ENCODE peak calls at places on chromosome 7, in ten cellular contexts. N is NCI-H1436, M is astrocyte of the spinal cord, E is NCI-H2081 treated with DMSO at 0.1 percent for 48 hours, Y is A549, H is HFF-Myc, L is choroid plexus epithelial cell, B is SK-N-DZ, A is HEK293T, C is pancreas. F is an unnamed sample.

GRCh38 chr7:159094030-159094740 is 50.5 kb downstream of the VIPR2 start:
- DNase-seq in L (no peak), H (no peak), E (peak; percentile 30), N (no peak), C (peak; percentile 39), A (no peak), Y (no peak), B (peak; percentile 70), M (no peak), F (no peak)

GRCh38 chr7:125857606-125858005 is 928.0 kb upstream of the POT1 start:
- DNase-seq in A (no peak), Y (no peak), C (no peak), H (no peak), E (no peak), N (no peak), M (peak; percentile 77), B (no peak), L (peak; percentile 78), F (no peak)

GRCh38 chr7:36855330-36855729 is 131.0 kb upstream of the AOAH start:
- DNase-seq in B (no peak), Y (no peak), E (no peak), L (no peak), C (no peak), H (no peak), A (no peak), M (no peak), N (no peak), F (no peak)

GRCh38 chr7:84688671-84689070 is 494.1 kb upstream of the SEMA3A start:
- DNase-seq in H (no peak), C (no peak), B (no peak), E (no peak), N (no peak), A (no peak), M (peak; percentile 44), Y (no peak), L (peak; percentile 70), F (no peak)

GRCh38 chr7:72272479-72272878 is 139.7 kb downstream of the CALN1 start:
- DNase-seq in C (no peak), M (no peak), A (no peak), H (no peak), E (no peak), Y (no peak), N (no peak), L (no peak), B (no peak), F (no peak)

GRCh38 chr7:24965831-24966708 is 13.9 kb downstream of the OSBPL3 start:
- DNase-seq in E (no peak), A (no peak), M (no peak), L (peak; percentile 26), Y (no peak), H (no peak), N (no peak), C (no peak), B (no peak), F (peak; percentile 93)

GRCh38 chr7:147593271-147594057 is 997.1 kb upstream of the C7orf33 start:
- DNase-seq in Y (no peak), H (no peak), L (no peak), A (no peak), N (no peak), C (no peak), B (peak; percentile 97), E (no peak), M (no peak), F (no peak)

GRCh38 chr7:81402227-81402626 is 367.6 kb downstream of the HGF start:
- DNase-seq in H (no peak), L (peak; percentile 68), B (no peak), E (no peak), Y (no peak), N (no peak), A (no peak), C (no peak), M (peak; percentile 54), F (no peak)

GRCh38 chr7:94431203-94431602 is 36.5 kb downstream of the COL1A2 start:
- DNase-seq in Y (no peak), H (no peak), C (no peak), B (no peak), E (no peak), L (peak; percentile 47), A (no peak), M (no peak), N (no peak), F (no peak)

GRCh38 chr7:81264116-81264515 is 345.3 kb upstream of the SEMA3C start:
- DNase-seq in M (no peak), E (peak; percentile 8), B (no peak), Y (no peak), A (no peak), C (no peak), H (no peak), L (no peak), N (peak; percentile 8), F (no peak)

GRCh38 chr7:116588641-116589594 is 64.1 kb downstream of the CAV1 start:
- DNase-seq in E (no peak), L (peak; percentile 83), H (peak; percentile 66), N (peak; percentile 34), A (peak; percentile 23), Y (peak; percentile 29), C (no peak), B (peak; percentile 44), M (peak; percentile 83), F (peak; percentile 1)